ENCODE peak calls at places on chromosomes 7 and 10, in ten cellular contexts. D is endodermal cell; M is IMR-90; C is HFF-Myc; I is GM23338; H is progenitor cell of endocrine pancreas; B is activated CD8-positive, alpha-beta T cell treated with anti-CD3 and anti-CD28 coated beads for 36 hours; Y is suprapubic skin; S is mesothelial cell of epicardium; L is choroid plexus epithelial cell. V is an unnamed sample.
A peak's percentile ranks its signal among the peaks of the same experiment; 100 is the strongest.

GRCh38 chr10:114262478-114262877 is 23.4 kb downstream of the VWA2 start:
- DNase-seq in D (peak; percentile 69), M (no peak), C (no peak), I (peak; percentile 27), H (no peak), B (no peak), Y (no peak), S (no peak), L (no peak), V (no peak)

GRCh38 chr10:70566515-70567290 is 35.8 kb downstream of the PRF1 start:
- DNase-seq in D (no peak), M (no peak), C (no peak), I (no peak), H (no peak), B (no peak), Y (peak; percentile 72), S (no peak), L (no peak), V (no peak)

GRCh38 chr7:90988523-90988922 is 275.7 kb upstream of the FZD1 start:
- DNase-seq in D (no peak), M (no peak), C (no peak), I (no peak), H (no peak), B (no peak), Y (no peak), S (no peak), L (no peak), V (no peak)

GRCh38 chr7:41058986-41059741 is 643.7 kb downstream of the INHBA start:
- DNase-seq in D (peak; percentile 92), M (peak; percentile 51), C (no peak), I (peak; percentile 67), H (no peak), B (no peak), Y (no peak), S (no peak), L (no peak), V (no peak)

GRCh38 chr10:63077800-63078199 is 55.3 kb upstream of the NRBF2 start:
- DNase-seq in D (no peak), M (no peak), C (no peak), I (no peak), H (no peak), B (no peak), Y (no peak), S (no peak), L (no peak), V (no peak)

GRCh38 chr7:151276651-151277590 is 28.4 kb upstream of the SMARCD3 start:
- DNase-seq in D (peak; percentile 86), M (peak; percentile 65), C (peak; percentile 17), I (peak; percentile 86), H (peak; percentile 24), B (peak; percentile 83), Y (no peak), S (no peak), L (peak; percentile 76), V (peak; percentile 42)

GRCh38 chr10:100825325-100825875 is 80.0 kb downstream of the PAX2 start:
- DNase-seq in D (peak; percentile 42), M (no peak), C (no peak), I (no peak), H (no peak), B (no peak), Y (no peak), S (no peak), L (no peak), V (no peak)

GRCh38 chr7:69935107-69935506 is 336.8 kb downstream of the AUTS2 start:
- DNase-seq in D (no peak), M (no peak), C (no peak), I (no peak), H (no peak), B (no peak), Y (no peak), S (no peak), L (no peak), V (no peak)

GRCh38 chr7:1539346-1540321 is 9.1 kb downstream of the MAFK start:
- DNase-seq in D (no peak), M (peak; percentile 46), C (no peak), I (no peak), H (no peak), B (no peak), Y (no peak), S (no peak), L (no peak), V (no peak)

GRCh38 chr10:689433-690226 is at the start of gene DIP2C:
- DNase-seq in D (peak; percentile 85), M (peak; percentile 77), C (no peak), I (peak; percentile 80), H (peak; percentile 71), B (no peak), Y (peak; percentile 86), S (peak; percentile 77), L (peak; percentile 78), V (no peak)

GRCh38 chr7:133556553-133556952 is 303.7 kb downstream of the EXOC4 start:
- DNase-seq in D (no peak), M (no peak), C (no peak), I (no peak), H (no peak), B (no peak), Y (no peak), S (no peak), L (no peak), V (no peak)

GRCh38 chr7:20798081-20798693 is 11.5 kb upstream of the SP8 start:
- DNase-seq in D (peak; percentile 89), M (no peak), C (no peak), I (peak; percentile 70), H (no peak), B (peak; percentile 4), Y (no peak), S (no peak), L (peak; percentile 23), V (no peak)

GRCh38 chr7:79921976-79922375 is 212.7 kb upstream of the GNAI1 start:
- DNase-seq in D (no peak), M (no peak), C (no peak), I (no peak), H (no peak), B (no peak), Y (no peak), S (no peak), L (no peak), V (no peak)

GRCh38 chr10:70931168-70931805 is 42.9 kb upstream of the PCBD1 start:
- DNase-seq in D (peak; percentile 61), M (peak; percentile 37), C (no peak), I (peak; percentile 18), H (no peak), B (no peak), Y (no peak), S (no peak), L (peak; percentile 67), V (no peak)

GRCh38 chr7:1156782-1157535 is 3.0 kb downstream of the ZFAND2A start:
- DNase-seq in D (no peak), M (peak; percentile 52), C (no peak), I (no peak), H (no peak), B (no peak), Y (no peak), S (no peak), L (peak; percentile 69), V (no peak)

GRCh38 chr10:118913825-118914224 is 115.7 kb upstream of the NANOS1 start:
- DNase-seq in D (no peak), M (no peak), C (no peak), I (no peak), H (no peak), B (no peak), Y (no peak), S (no peak), L (no peak), V (no peak)

GRCh38 chr7:50725774-50726173 is 56.9 kb downstream of the GRB10 start:
- DNase-seq in D (no peak), M (no peak), C (no peak), I (no peak), H (no peak), B (no peak), Y (no peak), S (no peak), L (no peak), V (no peak)

GRCh38 chr10:125265579-125265955 is 105.2 kb upstream of the CTBP2 start:
- DNase-seq in D (peak; percentile 45), M (no peak), C (no peak), I (no peak), H (no peak), B (no peak), Y (no peak), S (no peak), L (no peak), V (no peak)

GRCh38 chr7:72805526-72806494 is 22.2 kb downstream of the TYW1B start:
- DNase-seq in D (peak; percentile 57), M (peak; percentile 82), C (no peak), I (no peak), H (no peak), B (no peak), Y (no peak), S (no peak), L (peak; percentile 72), V (no peak)

GRCh38 chr7:77368974-77369373 is 47.2 kb downstream of the GSAP start:
- DNase-seq in D (no peak), M (peak; percentile 16), C (no peak), I (no peak), H (no peak), B (no peak), Y (no peak), S (no peak), L (peak; percentile 71), V (no peak)
- TF ChIP-seq CTCF in D (peak; percentile 17), M (no peak), C (no peak), I (no peak), H (no peak), B (no peak), Y (no peak), S (no peak), L (peak; percentile 51), V (no peak)

GRCh38 chr7:67723591-67723990 is 727.0 kb downstream of the TYW1 start:
- DNase-seq in D (peak; percentile 80), M (no peak), C (no peak), I (no peak), H (no peak), B (no peak), Y (no peak), S (no peak), L (no peak), V (no peak)
- TF ChIP-seq CTCF in D (peak; percentile 60), M (no peak), C (no peak), I (no peak), H (no peak), B (no peak), Y (no peak), S (no peak), L (no peak), V (no peak)

GRCh38 chr7:74028321-74028812 is 394 bp downstream of the ELN start:
- DNase-seq in D (no peak), M (no peak), C (no peak), I (no peak), H (no peak), B (no peak), Y (no peak), S (no peak), L (no peak), V (no peak)
- TF ChIP-seq CTCF in D (no peak), M (no peak), C (no peak), I (no peak), H (no peak), B (no peak), Y (no peak), S (no peak), L (no peak), V (no peak)

GRCh38 chr10:51063659-51064535 is 10.4 kb upstream of the PRKG1 start:
- DNase-seq in D (no peak), M (peak; percentile 77), C (peak; percentile 52), I (peak; percentile 70), H (no peak), B (no peak), Y (no peak), S (no peak), L (peak; percentile 80), V (no peak)
- TF ChIP-seq CTCF in D (peak; percentile 82), M (peak; percentile 85), C (peak; percentile 37), I (peak; percentile 93), H (peak; percentile 81), B (no peak), Y (no peak), S (peak; percentile 64), L (peak; percentile 65), V (no peak)